ENCODE peak calls at places on chromosomes 12 and 14, in four cellular contexts. G is OCI-LY7, R is heart left ventricle, X is A549. E is an unnamed sample.

GRCh38 chr14:89621791-89622638 is 205.0 kb upstream of the FOXN3 start:
- DNase-seq in G (no peak), R (no peak), X (no peak), E (no peak)

GRCh38 chr12:42162198-42162597 is 17.5 kb upstream of the GXYLT1 start:
- DNase-seq in G (no peak), R (no peak), X (no peak), E (no peak)

GRCh38 chr12:50549885-50550284 is 45.1 kb downstream of the DIP2B start:
- DNase-seq in G (no peak), R (no peak), X (no peak), E (no peak)

GRCh38 chr12:55724226-55724939 is 4.2 kb downstream of the RDH5 start:
- DNase-seq in G (peak; percentile 78), R (no peak), X (peak; percentile 70), E (no peak)

GRCh38 chr14:95998656-95999055 is 40.5 kb upstream of the C14orf132 start:
- DNase-seq in G (peak; percentile 10), R (no peak), X (no peak), E (no peak)

GRCh38 chr12:27777141-27777540 is 2.9 kb upstream of the KLHL42 start:
- DNase-seq in G (no peak), R (no peak), X (no peak), E (no peak)

GRCh38 chr12:82627799-82628198 is 58.9 kb upstream of the TMTC2 start:
- DNase-seq in G (no peak), R (no peak), X (peak; percentile 20), E (no peak)

GRCh38 chr12:122282066-122282465 is 15.8 kb upstream of the VPS33A start:
- DNase-seq in G (no peak), R (no peak), X (no peak), E (no peak)

GRCh38 chr12:54439096-54439495 is 20.0 kb upstream of the ITGA5 start:
- DNase-seq in G (no peak), R (no peak), X (no peak), E (no peak)

GRCh38 chr12:25194211-25194610 is 749 bp downstream of the DNAI7 start:
- DNase-seq in G (no peak), R (no peak), X (peak; percentile 11), E (no peak)
- H3K4me3 ChIP-seq in G (peak overlapping the region; percentile 77), R (no peak overlapping the region), X (peak overlapping the region; percentile 77), E (peak overlapping the region; percentile 95)

DNA sequence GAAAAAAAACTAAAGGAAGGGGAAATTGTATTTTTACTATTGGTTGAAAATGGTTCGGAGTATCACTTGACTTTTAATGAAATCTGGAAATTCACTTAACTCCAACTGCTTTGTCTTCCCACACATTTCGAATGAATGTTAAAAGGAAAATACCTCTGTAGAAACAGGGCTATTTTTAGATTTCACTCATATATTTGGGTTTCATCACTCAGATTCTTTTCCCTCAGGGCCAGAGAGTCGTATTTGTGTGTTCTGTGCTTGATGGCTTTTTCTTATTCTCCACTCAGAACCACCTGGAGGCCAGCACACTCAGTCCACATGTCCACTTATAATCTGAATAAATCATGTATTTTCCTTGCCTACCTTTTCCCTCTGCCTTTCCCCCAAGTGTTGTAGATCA is 39.9 kb downstream of the DAAM1 start:
- DNase-seq in G (no peak), R (no peak), X (no peak), E (no peak)
- TF ChIP-seq CTCF in G (no peak), R (no peak), X (no peak), E (no peak)

GRCh38 chr12:57741413-57741789 is 2.9 kb upstream of the AGAP2 start:
- DNase-seq in G (no peak), R (no peak), X (no peak), E (no peak)
- H3K4me3 ChIP-seq in G (peak overlapping the region; percentile 80), R (no peak overlapping the region), X (no peak overlapping the region), E (no peak overlapping the region)

GRCh38 chr12:105506678-105507310 is 176.3 kb downstream of the C12orf75 start:
- DNase-seq in G (no peak), R (no peak), X (no peak), E (no peak)

GRCh38 chr12:105507311-105508035 is 177.0 kb downstream of the C12orf75 start:
- DNase-seq in G (no peak), R (no peak), X (no peak), E (no peak)

GRCh38 chr12:105508096-105508495 is 177.6 kb downstream of the C12orf75 start:
- DNase-seq in G (no peak), R (no peak), X (no peak), E (no peak)

GRCh38 chr12:105502426-105502930 is 172.0 kb downstream of the C12orf75 start:
- DNase-seq in G (no peak), R (no peak), X (no peak), E (no peak)

DNA sequence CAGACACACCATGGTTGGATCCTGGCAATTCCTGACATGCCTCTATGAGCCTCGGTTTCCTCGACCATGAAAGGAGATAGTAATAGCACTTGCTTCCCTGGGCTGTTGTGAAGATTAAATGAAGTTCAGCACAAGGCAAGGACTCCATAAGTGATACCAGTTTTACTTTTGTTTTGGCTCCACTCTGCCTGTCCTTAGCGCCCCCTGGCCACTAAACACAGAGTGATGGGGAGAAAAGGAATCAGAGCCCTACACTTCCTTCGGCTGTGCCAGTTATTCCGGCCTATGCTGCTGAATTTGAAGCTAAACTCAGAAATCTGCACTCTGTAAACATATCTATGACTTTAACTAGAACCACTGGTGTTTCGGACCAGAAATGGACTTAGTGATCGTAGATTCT is 173.8 kb downstream of the C12orf75 start:
- DNase-seq in G (no peak), R (no peak), X (no peak), E (no peak)
- TF ChIP-seq CTCF in G (peak; percentile 41), R (no peak), X (no peak), E (no peak)

DNA sequence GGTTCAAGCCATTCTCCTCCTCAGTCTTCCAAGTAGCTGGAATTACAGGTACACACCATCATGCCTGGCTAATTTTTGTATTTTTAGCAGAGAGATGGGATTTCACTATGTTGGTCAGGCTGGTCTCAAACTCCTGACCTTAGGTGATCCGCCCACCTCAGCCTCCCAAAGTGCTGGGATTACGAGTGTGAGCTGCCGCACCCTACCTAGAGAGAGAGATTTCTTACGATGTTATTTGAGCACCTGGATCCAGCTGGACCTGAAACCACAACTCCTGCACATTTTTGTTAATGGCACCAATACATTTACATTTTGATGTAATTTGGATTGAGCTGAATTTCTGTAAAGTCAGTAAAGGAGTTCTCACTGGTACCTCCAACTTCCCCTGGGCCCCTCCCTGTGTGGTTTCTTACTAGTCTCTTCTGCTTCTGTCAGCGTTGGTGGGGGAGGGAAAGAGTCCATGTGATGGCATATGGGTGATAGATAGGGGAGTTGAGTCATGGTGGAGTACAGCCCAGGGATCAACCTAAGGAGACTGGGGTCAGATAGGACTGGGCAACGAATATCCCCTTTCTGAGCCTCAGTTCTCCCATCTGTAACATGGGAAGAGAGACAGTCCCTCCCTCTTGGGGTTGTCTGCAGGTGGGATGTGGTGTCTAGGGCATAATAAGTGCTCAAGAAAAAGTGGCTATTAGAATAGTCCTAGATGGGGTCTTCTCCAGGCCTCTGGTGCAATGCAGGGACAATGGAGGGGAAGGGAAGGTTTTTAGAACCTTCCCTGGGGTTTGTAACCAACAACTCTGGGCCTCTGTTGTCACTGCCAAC is 83.3 kb upstream of the MED13L start:
- DNase-seq in G (no peak), R (no peak), X (no peak), E (no peak)
- H3K4me3 ChIP-seq in G (no peak overlapping the region), R (no peak overlapping the region), X (no peak overlapping the region), E (no peak overlapping the region)

GRCh38 chr12:104746689-104747088 is 211.4 kb downstream of the SLC41A2 start:
- DNase-seq in G (no peak), R (no peak), X (no peak), E (no peak)
- TF ChIP-seq CTCF in G (no peak), R (no peak), X (no peak), E (no peak)

DNA sequence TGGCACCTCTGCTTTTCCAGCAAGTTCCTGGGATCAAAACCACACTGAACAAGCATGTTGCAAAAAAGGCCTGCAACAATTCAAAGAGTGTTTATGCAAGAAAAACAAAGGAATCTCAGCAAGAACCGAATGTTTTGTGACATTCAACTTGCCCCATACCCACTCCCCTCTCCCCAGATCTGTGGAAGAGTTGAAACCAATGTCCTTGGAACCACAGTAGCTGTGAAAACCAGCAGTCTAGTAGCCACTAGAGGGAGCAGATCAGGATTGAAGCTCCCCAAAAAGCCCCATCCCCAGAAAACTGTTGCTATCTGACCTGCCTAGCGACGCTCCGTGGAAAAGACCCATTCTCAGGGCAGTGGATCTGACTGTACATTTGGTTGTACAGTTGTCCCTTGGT is 27.1 kb downstream of the PRKAB1 start:
- DNase-seq in G (peak; percentile 23), R (no peak), X (peak; percentile 21), E (no peak)
- H3K4me3 ChIP-seq in G (no peak overlapping the region), R (no peak overlapping the region), X (no peak overlapping the region), E (no peak overlapping the region)

GRCh38 chr14:102913341-102914211 is 8.9 kb upstream of the AMN start:
- DNase-seq in G (no peak), R (no peak), X (peak; percentile 43), E (no peak)
- TF ChIP-seq CTCF in G (no peak), R (no peak), X (no peak), E (no peak)

GRCh38 chr14:74493343-74494261 is at the start of gene ISCA2:
- DNase-seq in G (peak; percentile 99), R (peak; percentile 100), X (peak; percentile 98), E (peak; percentile 97)
- H3K4me3 ChIP-seq in G (peak within 1 kb of the TSS; percentile 89), R (peak within 1 kb of the TSS; percentile 95), X (peak within 1 kb of the TSS; percentile 82), E (peak within 1 kb of the TSS; percentile 96)

E was measured in LNCaP clone FGC.